ENCODE peak calls at places on chromosomes 5 and 9, in four cellular contexts. L is stimulated activated CD8-positive, alpha-beta memory T cell treated with anti-CD3 and anti-CD28 coated beads, Interleukin-12 subunit alpha, Interleukin-12 subunit beta, amount 100 ng/mL, for 4 hours; C is IMR-90; K is NCI-H460. T is an unnamed sample.

GRCh38 chr9:9352877-9353481 is 1259.8 kb downstream of the PTPRD start:
- DNase-seq in L (no peak), C (no peak), K (no peak), T (no peak)

GRCh38 chr9:129497064-129497836 is 123.7 kb downstream of the C9orf50 start:
- DNase-seq in L (no peak), C (no peak), K (no peak), T (no peak)

GRCh38 chr9:133657120-133657661 is 21.0 kb downstream of the DBH start:
- DNase-seq in L (no peak), C (peak; percentile 7), K (no peak), T (no peak)

GRCh38 chr9:15389636-15390035 is 33.0 kb upstream of the SNAPC3 start:
- DNase-seq in L (no peak), C (no peak), K (no peak), T (no peak)

GRCh38 chr5:176573564-176574296 is 24.6 kb downstream of the CDHR2 start:
- DNase-seq in L (peak; percentile 58), C (peak; percentile 32), K (peak; percentile 45), T (peak; percentile 75)

GRCh38 chr5:72388652-72389051 is 68.5 kb downstream of the PTCD2 start:
- DNase-seq in L (no peak), C (no peak), K (no peak), T (no peak)

GRCh38 chr9:129867138-129868032 is 32.1 kb downstream of the USP20 start:
- DNase-seq in L (no peak), C (no peak), K (no peak), T (no peak)

GRCh38 chr9:88197781-88198345 is 59.6 kb upstream of the SPATA31C2 start:
- DNase-seq in L (no peak), C (peak; percentile 87), K (peak; percentile 40), T (no peak)

GRCh38 chr9:68970150-68970549 is 43.8 kb downstream of the PRKACG start:
- DNase-seq in L (no peak), C (no peak), K (no peak), T (no peak)

GRCh38 chr9:136305822-136306690 is 2.2 kb upstream of the CCDC187 start:
- DNase-seq in L (no peak), C (no peak), K (no peak), T (no peak)

GRCh38 chr5:6717687-6718086 is 4.5 kb downstream of the TENT4A start:
- DNase-seq in L (no peak), C (no peak), K (no peak), T (no peak)

GRCh38 chr9:126829035-126829434 is 24.2 kb downstream of the ZBTB43 start:
- DNase-seq in L (no peak), C (peak; percentile 11), K (no peak), T (no peak)

GRCh38 chr5:175672976-175673648 is 15.2 kb downstream of the HRH2 start:
- DNase-seq in L (no peak), C (no peak), K (no peak), T (no peak)

GRCh38 chr5:157204765-157205164 is 24.1 kb downstream of the ITK start:
- DNase-seq in L (no peak), C (no peak), K (no peak), T (no peak)

GRCh38 chr5:176994460-176995121 is 12.0 kb downstream of the UIMC1 start:
- DNase-seq in L (no peak), C (peak; percentile 60), K (no peak), T (peak; percentile 32)

GRCh38 chr5:69295088-69295754 is 37.4 kb downstream of the CCDC125 start:
- DNase-seq in L (no peak), C (peak; percentile 76), K (no peak), T (no peak)

GRCh38 chr9:120557205-120557604 is 22.8 kb downstream of the CDK5RAP2 start:
- DNase-seq in L (no peak), C (no peak), K (no peak), T (no peak)

GRCh38 chr9:122797316-122798033 is 2.4 kb upstream of the OR1K1 start:
- DNase-seq in L (no peak), C (peak; percentile 13), K (no peak), T (no peak)

GRCh38 chr5:80105698-80106439 is 70.7 kb downstream of the THBS4 start:
- DNase-seq in L (no peak), C (no peak), K (no peak), T (no peak)

GRCh38 chr5:149060325-149060724 is 2.5 kb downstream of the SH3TC2 start:
- DNase-seq in L (no peak), C (peak; percentile 79), K (no peak), T (no peak)

GRCh38 chr5:177472460-177473441 is 683 bp downstream of the DBN1 start:
- DNase-seq in L (peak; percentile 69), C (no peak), K (no peak), T (peak; percentile 36)

GRCh38 chr9:77488439-77489126 is 159.5 kb downstream of the GNA14 start:
- DNase-seq in L (no peak), C (peak; percentile 20), K (no peak), T (no peak)

GRCh38 chr5:5688925-5689310 is 266.4 kb downstream of the ICE1 start:
- DNase-seq in L (no peak), C (no peak), K (no peak), T (no peak)

GRCh38 chr5:54619732-54620582 is 102.4 kb downstream of the SNX18 start:
- DNase-seq in L (no peak), C (peak; percentile 44), K (no peak), T (no peak)

GRCh38 chr9:12680341-12680740 is 12.8 kb upstream of the TYRP1 start:
- DNase-seq in L (no peak), C (peak; percentile 55), K (no peak), T (no peak)

GRCh38 chr9:79224672-79225433 is 346.9 kb upstream of the TLE4 start:
- DNase-seq in L (no peak), C (peak; percentile 96), K (peak; percentile 11), T (no peak)

GRCh38 chr5:146447734-146448380 is 724 bp downstream of the TCERG1 start:
- DNase-seq in L (no peak), C (peak; percentile 55), K (peak; percentile 17), T (no peak)

GRCh38 chr5:82405618-82406199 is 127.6 kb upstream of the RPS23 start:
- DNase-seq in L (no peak), C (peak; percentile 99), K (no peak), T (no peak)

GRCh38 chr9:98793031-98793430 is 3.3 kb downstream of the ANKS6 start:
- DNase-seq in L (no peak), C (no peak), K (no peak), T (no peak)

GRCh38 chr5:143118222-143118621 is 285.3 kb downstream of the NR3C1 start:
- DNase-seq in L (no peak), C (no peak), K (no peak), T (no peak)

GRCh38 chr9:112233769-112234168 is 58.7 kb upstream of the SUSD1 start:
- DNase-seq in L (no peak), C (peak; percentile 60), K (no peak), T (no peak)

GRCh38 chr9:16207161-16207560 is 654.3 kb downstream of the CCDC171 start:
- DNase-seq in L (no peak), C (peak; percentile 74), K (no peak), T (no peak)

GRCh38 chr5:1009359-1010180 is 968 bp downstream of the NKD2 start:
- DNase-seq in L (no peak), C (no peak), K (no peak), T (peak; percentile 15)